ENCODE peak calls at places on chromosomes 5 and 9, in six cellular contexts. H is cardiac fibroblast, Y is transverse colon, C is choroid plexus epithelial cell, Z is WERI-Rb-1, I is foreskin fibroblast. V is an unnamed sample.

GRCh38 chr9:134551657-134552348 is 89.8 kb upstream of the COL5A1 start:
- DNase-seq in H (peak), Y (no peak), C (peak), Z (no peak), I (peak), V (peak)

GRCh38 chr9:133589454-133590227 is 19.5 kb downstream of the FAM163B start:
- DNase-seq in H (no peak), Y (no peak), C (no peak), Z (no peak), I (no peak), V (no peak)

GRCh38 chr5:24141046-24141445 is 503.7 kb downstream of the CDH10 start:
- DNase-seq in H (peak), Y (no peak), C (no peak), Z (no peak), I (no peak), V (no peak)

GRCh38 chr5:39523821-39524220 is 99.0 kb upstream of the DAB2 start:
- DNase-seq in H (no peak), Y (no peak), C (peak), Z (no peak), I (peak), V (no peak)

GRCh38 chr5:67234671-67235176 is 38.1 kb upstream of the CD180 start:
- DNase-seq in H (peak), Y (no peak), C (peak), Z (no peak), I (peak), V (peak)

GRCh38 chr9:124366476-124367220 is 48.6 kb downstream of the PSMB7 start:
- DNase-seq in H (no peak), Y (no peak), C (peak), Z (no peak), I (peak), V (no peak)

GRCh38 chr5:144972317-144972716 is 801.6 kb downstream of the KCTD16 start:
- DNase-seq in H (no peak), Y (no peak), C (no peak), Z (no peak), I (no peak), V (no peak)

GRCh38 chr9:31071606-31072286 is 1312.7 kb upstream of the ACO1 start:
- DNase-seq in H (no peak), Y (no peak), C (no peak), Z (no peak), I (no peak), V (no peak)

GRCh38 chr5:157651623-157652376 is 438 bp downstream of the SOX30 start:
- DNase-seq in H (peak), Y (peak), C (peak), Z (no peak), I (no peak), V (no peak)

GRCh38 chr5:108515706-108516105 is 133.8 kb upstream of the FBXL17 start:
- DNase-seq in H (no peak), Y (no peak), C (no peak), Z (no peak), I (no peak), V (no peak)

GRCh38 chr9:134192951-134193731 is 28.8 kb upstream of the RNU6ATAC start:
- DNase-seq in H (no peak), Y (no peak), C (no peak), Z (no peak), I (no peak), V (no peak)

GRCh38 chr5:120096413-120096812 is 367.7 kb upstream of the PRR16 start:
- DNase-seq in H (peak), Y (no peak), C (peak), Z (no peak), I (peak), V (peak)

GRCh38 chr5:72107874-72108199 is 562 bp downstream of the MAP1B start:
- DNase-seq in H (no peak), Y (no peak), C (peak), Z (peak), I (no peak), V (no peak)

GRCh38 chr5:69492391-69493234 is at the start of gene OCLN:
- DNase-seq in H (no peak), Y (peak), C (no peak), Z (peak), I (no peak), V (no peak)

GRCh38 chr9:131282688-131283422 is 6.5 kb upstream of the FAM78A start:
- DNase-seq in H (no peak), Y (no peak), C (peak), Z (no peak), I (no peak), V (peak)
- H3K4me3 ChIP-seq in H (no peak), Y (no peak), C (no peak), Z (peak), I (no peak), V (peak)

GRCh38 chr9:96619491-96620154 is at the start of gene CDC14B:
- DNase-seq in H (peak), Y (peak), C (peak), Z (peak), I (peak), V (peak)
- TF ChIP-seq CTCF in H (no peak), Y (no peak), C (no peak), Z (peak), I (no peak), V (no peak)

DNA sequence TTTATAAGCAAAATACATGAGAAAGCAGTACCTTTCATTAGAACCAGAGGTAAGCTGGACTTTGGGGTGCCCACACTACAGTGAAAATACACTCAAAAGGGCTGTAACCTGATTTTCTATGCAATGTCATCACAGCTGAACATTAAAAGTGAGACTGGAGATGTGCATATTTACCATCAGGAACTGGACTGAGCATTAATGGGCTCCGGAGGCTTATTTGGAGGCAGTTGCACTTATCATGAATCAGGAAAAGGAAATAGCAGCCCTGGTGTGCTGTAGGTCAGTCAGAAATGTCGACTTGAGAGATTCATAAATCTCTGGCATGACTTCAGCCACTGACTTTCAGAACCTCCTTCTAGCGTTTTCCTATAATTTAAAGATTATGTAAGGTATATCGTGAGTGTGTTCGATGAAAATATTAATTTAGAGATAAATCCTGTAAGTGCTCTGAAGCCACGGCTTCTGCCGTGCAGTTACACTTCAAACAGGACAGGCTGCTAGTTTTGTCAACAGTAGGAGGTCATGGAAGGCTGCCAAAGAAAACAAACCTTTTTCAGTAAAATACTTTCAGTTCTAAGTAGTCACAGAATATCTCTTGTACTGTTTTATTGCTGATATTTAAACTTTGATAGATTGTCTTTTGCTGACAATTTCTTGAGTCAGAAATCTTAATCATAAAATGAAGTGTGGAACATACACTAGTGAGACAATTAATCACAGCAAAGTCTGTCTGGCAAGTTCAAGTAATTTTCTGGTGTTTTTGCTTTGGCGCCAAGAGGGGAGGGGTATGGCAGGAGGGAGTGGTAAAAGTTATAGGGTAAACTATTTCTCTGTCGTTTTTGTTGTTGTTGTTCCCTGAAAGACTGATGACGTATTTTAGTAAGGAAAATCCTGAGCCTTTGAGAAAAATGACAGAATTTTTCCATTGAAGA is 939.7 kb downstream of the NR2F1-AS1 start:
- DNase-seq in H (peak), Y (no peak), C (peak), Z (no peak), I (peak), V (peak)
- H3K4me3 ChIP-seq in H (peak), Y (no peak), C (peak), Z (peak), I (no peak), V (peak)

GRCh38 chr9:1709347-1709746 is 305.8 kb upstream of the SMARCA2 start:
- DNase-seq in H (no peak), Y (no peak), C (no peak), Z (peak), I (no peak), V (no peak)
- TF ChIP-seq CTCF in H (no peak), Y (peak), C (peak), Z (peak), I (no peak), V (no peak)

DNA sequence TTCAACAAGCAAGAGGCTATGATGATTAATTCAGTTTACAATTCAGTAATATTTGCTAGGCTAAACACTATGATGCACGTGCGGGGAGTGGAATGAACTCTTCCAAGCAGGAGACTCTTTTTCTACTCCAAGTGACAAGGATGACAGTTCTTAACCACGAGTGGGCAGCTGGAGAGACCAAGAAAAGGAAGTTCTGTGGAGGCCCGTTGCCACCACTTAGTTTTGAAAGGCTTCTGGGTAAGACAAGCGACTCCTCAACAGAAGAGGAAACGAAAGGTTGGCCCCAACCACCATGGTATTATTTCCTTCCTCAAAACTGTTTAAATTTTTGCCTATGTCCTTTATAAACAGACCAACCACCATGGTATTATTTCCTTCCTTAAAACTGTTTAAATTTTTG is 2.8 kb downstream of the DCAF12 start:
- DNase-seq in H (no peak), Y (peak), C (no peak), Z (no peak), I (no peak), V (no peak)
- H3K4me3 ChIP-seq in H (no peak), Y (no peak), C (no peak), Z (no peak), I (no peak), V (no peak)